ENCODE peak calls at places on chromosome 5, in ten cellular contexts. One of them, this sample, is unnamed.

GRCh38 chr5:96893342-96893741 is 17.0 kb downstream of the ERAP2 start:
- DNase-seq in fibroblast of the aortic adventitia: peak; percentile 79
- DNase-seq in uterus: no peak
- DNase-seq in body of pancreas: no peak
- DNase-seq in AG09319: no peak
- DNase-seq in brain microvascular endothelial cell: peak; percentile 88
- DNase-seq in Calu3: no peak
- DNase-seq in glutamatergic neuron: no peak
- DNase-seq in AG04449: peak; percentile 63
- DNase-seq in fibroblast of mammary gland: peak; percentile 68
- DNase-seq in this sample: peak; percentile 51

GRCh38 chr5:10726179-10726912 is 34.7 kb downstream of the DAP start:
- DNase-seq in AG09319: no peak
- DNase-seq in body of pancreas: no peak
- DNase-seq in fibroblast of mammary gland: peak; percentile 42
- DNase-seq in AG04449: no peak
- DNase-seq in Calu3: no peak
- DNase-seq in fibroblast of the aortic adventitia: no peak
- DNase-seq in brain microvascular endothelial cell: no peak
- DNase-seq in glutamatergic neuron: no peak
- DNase-seq in uterus: no peak
- DNase-seq in this sample: no peak

GRCh38 chr5:37370550-37370863 is 399 bp downstream of the NUP155 start:
- DNase-seq in Calu3: no peak
- DNase-seq in glutamatergic neuron: no peak
- DNase-seq in brain microvascular endothelial cell: no peak
- DNase-seq in body of pancreas: no peak
- DNase-seq in AG09319: no peak
- DNase-seq in uterus: no peak
- DNase-seq in fibroblast of mammary gland: no peak
- DNase-seq in AG04449: no peak
- DNase-seq in fibroblast of the aortic adventitia: no peak
- DNase-seq in this sample: no peak

GRCh38 chr5:105638437-105638836 is 2032.3 kb downstream of the EFNA5 start:
- DNase-seq in brain microvascular endothelial cell: no peak
- DNase-seq in uterus: no peak
- DNase-seq in body of pancreas: no peak
- DNase-seq in Calu3: no peak
- DNase-seq in AG09319: no peak
- DNase-seq in fibroblast of mammary gland: no peak
- DNase-seq in AG04449: no peak
- DNase-seq in glutamatergic neuron: no peak
- DNase-seq in fibroblast of the aortic adventitia: no peak
- DNase-seq in this sample: no peak

GRCh38 chr5:18744990-18745590 is 1110.8 kb downstream of the TAF11L14 start:
- DNase-seq in glutamatergic neuron: no peak
- DNase-seq in body of pancreas: no peak
- DNase-seq in brain microvascular endothelial cell: no peak
- DNase-seq in AG04449: no peak
- DNase-seq in fibroblast of the aortic adventitia: no peak
- DNase-seq in fibroblast of mammary gland: no peak
- DNase-seq in Calu3: peak; percentile 11
- DNase-seq in AG09319: no peak
- DNase-seq in uterus: no peak
- DNase-seq in this sample: no peak

GRCh38 chr5:62206150-62206829 is 99.7 kb upstream of the KIF2A start:
- DNase-seq in glutamatergic neuron: no peak
- DNase-seq in fibroblast of the aortic adventitia: no peak
- DNase-seq in AG04449: no peak
- DNase-seq in body of pancreas: no peak
- DNase-seq in Calu3: peak; percentile 12
- DNase-seq in uterus: no peak
- DNase-seq in AG09319: no peak
- DNase-seq in brain microvascular endothelial cell: peak; percentile 2
- DNase-seq in fibroblast of mammary gland: peak; percentile 5
- DNase-seq in this sample: no peak

GRCh38 chr5:77893225-77893860 is 117.2 kb upstream of the TBCA start:
- DNase-seq in AG04449: peak; percentile 84
- DNase-seq in brain microvascular endothelial cell: peak; percentile 96
- DNase-seq in fibroblast of the aortic adventitia: peak; percentile 96
- DNase-seq in Calu3: peak; percentile 28
- DNase-seq in AG09319: peak; percentile 69
- DNase-seq in glutamatergic neuron: no peak
- DNase-seq in uterus: no peak
- DNase-seq in fibroblast of mammary gland: peak; percentile 99
- DNase-seq in body of pancreas: peak; percentile 44
- DNase-seq in this sample: peak; percentile 96

GRCh38 chr5:60497706-60498500 is 202.1 kb downstream of the DEPDC1B start:
- DNase-seq in glutamatergic neuron: no peak
- DNase-seq in brain microvascular endothelial cell: peak; percentile 87
- DNase-seq in AG09319: no peak
- DNase-seq in fibroblast of the aortic adventitia: peak; percentile 64
- DNase-seq in fibroblast of mammary gland: peak; percentile 49
- DNase-seq in Calu3: no peak
- DNase-seq in uterus: no peak
- DNase-seq in body of pancreas: no peak
- DNase-seq in AG04449: peak; percentile 16
- DNase-seq in this sample: peak; percentile 11

GRCh38 chr5:151679421-151680155 is 7.1 kb downstream of the SPARC start:
- DNase-seq in body of pancreas: no peak
- DNase-seq in AG04449: no peak
- DNase-seq in fibroblast of the aortic adventitia: peak; percentile 49
- DNase-seq in AG09319: no peak
- DNase-seq in glutamatergic neuron: no peak
- DNase-seq in uterus: no peak
- DNase-seq in brain microvascular endothelial cell: no peak
- DNase-seq in Calu3: no peak
- DNase-seq in fibroblast of mammary gland: peak; percentile 56
- DNase-seq in this sample: no peak

GRCh38 chr5:151678146-151678545 is 8.6 kb downstream of the SPARC start:
- DNase-seq in AG09319: no peak
- DNase-seq in uterus: no peak
- DNase-seq in fibroblast of the aortic adventitia: peak; percentile 66
- DNase-seq in brain microvascular endothelial cell: no peak
- DNase-seq in glutamatergic neuron: no peak
- DNase-seq in body of pancreas: no peak
- DNase-seq in fibroblast of mammary gland: peak; percentile 76
- DNase-seq in AG04449: no peak
- DNase-seq in Calu3: no peak
- DNase-seq in this sample: no peak

GRCh38 chr5:151676719-151677118 is 10.0 kb downstream of the SPARC start:
- DNase-seq in fibroblast of the aortic adventitia: peak; percentile 78
- DNase-seq in body of pancreas: no peak
- DNase-seq in glutamatergic neuron: no peak
- DNase-seq in Calu3: no peak
- DNase-seq in uterus: no peak
- DNase-seq in brain microvascular endothelial cell: no peak
- DNase-seq in AG09319: no peak
- DNase-seq in AG04449: no peak
- DNase-seq in fibroblast of mammary gland: no peak
- DNase-seq in this sample: no peak

GRCh38 chr5:151680944-151681427 is 5.7 kb downstream of the SPARC start:
- DNase-seq in uterus: no peak
- DNase-seq in brain microvascular endothelial cell: no peak
- DNase-seq in AG09319: no peak
- DNase-seq in AG04449: no peak
- DNase-seq in fibroblast of the aortic adventitia: peak; percentile 61
- DNase-seq in glutamatergic neuron: no peak
- DNase-seq in Calu3: no peak
- DNase-seq in fibroblast of mammary gland: peak; percentile 60
- DNase-seq in body of pancreas: no peak
- DNase-seq in this sample: no peak

DNA sequence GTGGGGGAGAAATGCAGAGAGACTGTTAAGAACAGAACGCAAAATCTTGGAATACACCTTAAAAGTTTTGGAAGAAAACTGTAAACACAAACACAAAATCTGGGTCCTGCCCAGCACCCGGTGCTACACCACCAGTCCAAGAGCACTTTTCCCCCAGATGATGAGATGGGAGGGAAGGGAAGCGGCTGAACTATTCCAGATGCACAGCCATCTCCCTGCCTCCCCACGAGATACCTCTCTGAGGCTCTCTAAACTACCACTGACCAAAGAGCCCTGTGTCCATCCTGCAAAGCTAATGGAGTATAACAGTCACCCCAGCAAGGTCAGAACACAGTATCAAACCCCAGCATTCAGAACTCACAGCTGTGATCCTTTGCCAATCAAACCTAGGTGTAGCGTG is 8.0 kb downstream of the SPARC start:
- DNase-seq in AG04449: no peak
- DNase-seq in body of pancreas: no peak
- DNase-seq in Calu3: no peak
- DNase-seq in fibroblast of the aortic adventitia: peak; percentile 31
- DNase-seq in glutamatergic neuron: no peak
- DNase-seq in fibroblast of mammary gland: no peak
- DNase-seq in AG09319: no peak
- DNase-seq in uterus: no peak
- DNase-seq in brain microvascular endothelial cell: no peak
- DNase-seq in this sample: no peak
- TF ChIP-seq CTCF in AG04449: no peak
- TF ChIP-seq CTCF in body of pancreas: no peak
- TF ChIP-seq CTCF in Calu3: no peak
- TF ChIP-seq CTCF in fibroblast of the aortic adventitia: no peak
- TF ChIP-seq CTCF in glutamatergic neuron: no peak
- TF ChIP-seq CTCF in fibroblast of mammary gland: no peak
- TF ChIP-seq CTCF in AG09319: no peak
- TF ChIP-seq CTCF in uterus: no peak
- TF ChIP-seq CTCF in brain microvascular endothelial cell: no peak
- TF ChIP-seq CTCF in this sample: no peak

GRCh38 chr5:150211156-150212030 is 21.5 kb downstream of the SLC6A7 start:
- DNase-seq in AG09319: no peak
- DNase-seq in glutamatergic neuron: no peak
- DNase-seq in brain microvascular endothelial cell: no peak
- DNase-seq in Calu3: no peak
- DNase-seq in AG04449: no peak
- DNase-seq in uterus: no peak
- DNase-seq in fibroblast of the aortic adventitia: no peak
- DNase-seq in fibroblast of mammary gland: no peak
- DNase-seq in body of pancreas: no peak
- DNase-seq in this sample: no peak

GRCh38 chr5:150213530-150213929 is 23.7 kb downstream of the SLC6A7 start:
- DNase-seq in AG04449: no peak
- DNase-seq in fibroblast of mammary gland: peak; percentile 96
- DNase-seq in body of pancreas: no peak
- DNase-seq in AG09319: no peak
- DNase-seq in brain microvascular endothelial cell: peak; percentile 28
- DNase-seq in glutamatergic neuron: no peak
- DNase-seq in Calu3: no peak
- DNase-seq in fibroblast of the aortic adventitia: peak; percentile 63
- DNase-seq in uterus: no peak
- DNase-seq in this sample: no peak

GRCh38 chr5:150215978-150216944 is 26.4 kb downstream of the SLC6A7 start:
- DNase-seq in glutamatergic neuron: no peak
- DNase-seq in AG04449: no peak
- DNase-seq in fibroblast of the aortic adventitia: peak; percentile 40
- DNase-seq in fibroblast of mammary gland: peak; percentile 52
- DNase-seq in uterus: no peak
- DNase-seq in AG09319: no peak
- DNase-seq in body of pancreas: no peak
- DNase-seq in Calu3: peak; percentile 31
- DNase-seq in brain microvascular endothelial cell: no peak
- DNase-seq in this sample: no peak

GRCh38 chr5:150217041-150217440 is 27.2 kb downstream of the SLC6A7 start:
- DNase-seq in body of pancreas: no peak
- DNase-seq in uterus: no peak
- DNase-seq in AG04449: no peak
- DNase-seq in Calu3: no peak
- DNase-seq in brain microvascular endothelial cell: no peak
- DNase-seq in fibroblast of the aortic adventitia: no peak
- DNase-seq in fibroblast of mammary gland: no peak
- DNase-seq in glutamatergic neuron: no peak
- DNase-seq in AG09319: no peak
- DNase-seq in this sample: no peak

DNA sequence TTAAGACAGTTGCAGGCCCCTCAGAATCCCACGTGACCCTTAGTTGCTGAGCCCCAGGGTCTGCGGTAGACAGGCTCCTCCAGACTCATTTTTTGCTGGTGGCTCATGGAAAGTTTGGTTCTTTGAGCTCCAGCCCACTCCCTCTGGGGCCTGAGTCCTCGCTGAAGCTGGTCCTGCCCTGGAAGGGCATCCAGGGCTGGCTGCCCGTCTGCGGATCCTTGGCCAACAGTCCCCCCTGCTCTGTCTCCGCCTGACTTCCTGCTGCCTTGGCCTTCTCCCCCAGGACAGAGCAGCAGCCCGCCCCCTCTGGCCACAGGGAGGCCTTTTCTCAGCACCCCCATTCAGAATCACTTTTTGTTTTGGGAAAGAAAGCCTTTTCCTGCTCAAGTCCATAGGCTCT is 24.4 kb downstream of the SLC6A7 start:
- DNase-seq in AG04449: no peak
- DNase-seq in AG09319: no peak
- DNase-seq in brain microvascular endothelial cell: no peak
- DNase-seq in body of pancreas: no peak
- DNase-seq in fibroblast of mammary gland: peak; percentile 95
- DNase-seq in uterus: no peak
- DNase-seq in Calu3: no peak
- DNase-seq in fibroblast of the aortic adventitia: peak; percentile 83
- DNase-seq in glutamatergic neuron: no peak
- DNase-seq in this sample: peak; percentile 16
- TF ChIP-seq CTCF in AG04449: peak; percentile 21
- TF ChIP-seq CTCF in AG09319: peak; percentile 38
- TF ChIP-seq CTCF in brain microvascular endothelial cell: peak; percentile 59
- TF ChIP-seq CTCF in body of pancreas: no peak
- TF ChIP-seq CTCF in fibroblast of mammary gland: peak; percentile 38
- TF ChIP-seq CTCF in uterus: no peak
- TF ChIP-seq CTCF in Calu3: no peak
- TF ChIP-seq CTCF in fibroblast of the aortic adventitia: peak; percentile 60
- TF ChIP-seq CTCF in glutamatergic neuron: no peak
- TF ChIP-seq CTCF in this sample: peak; percentile 65

GRCh38 chr5:147344861-147345260 is 110.0 kb downstream of the STK32A start:
- DNase-seq in brain microvascular endothelial cell: no peak
- DNase-seq in uterus: no peak
- DNase-seq in fibroblast of mammary gland: no peak
- DNase-seq in glutamatergic neuron: no peak
- DNase-seq in Calu3: no peak
- DNase-seq in AG04449: no peak
- DNase-seq in body of pancreas: no peak
- DNase-seq in AG09319: no peak
- DNase-seq in fibroblast of the aortic adventitia: no peak
- DNase-seq in this sample: no peak

GRCh38 chr5:147336871-147337270 is 102.0 kb downstream of the STK32A start:
- DNase-seq in uterus: no peak
- DNase-seq in AG09319: no peak
- DNase-seq in fibroblast of mammary gland: no peak
- DNase-seq in brain microvascular endothelial cell: no peak
- DNase-seq in fibroblast of the aortic adventitia: no peak
- DNase-seq in Calu3: no peak
- DNase-seq in body of pancreas: no peak
- DNase-seq in AG04449: no peak
- DNase-seq in glutamatergic neuron: no peak
- DNase-seq in this sample: no peak

GRCh38 chr5:147341382-147341781 is 106.6 kb downstream of the STK32A start:
- DNase-seq in glutamatergic neuron: no peak
- DNase-seq in fibroblast of the aortic adventitia: no peak
- DNase-seq in fibroblast of mammary gland: no peak
- DNase-seq in AG04449: no peak
- DNase-seq in AG09319: no peak
- DNase-seq in Calu3: no peak
- DNase-seq in body of pancreas: no peak
- DNase-seq in brain microvascular endothelial cell: no peak
- DNase-seq in uterus: no peak
- DNase-seq in this sample: no peak

GRCh38 chr5:147339313-147339712 is 104.5 kb downstream of the STK32A start:
- DNase-seq in fibroblast of mammary gland: no peak
- DNase-seq in fibroblast of the aortic adventitia: no peak
- DNase-seq in body of pancreas: no peak
- DNase-seq in AG09319: no peak
- DNase-seq in uterus: no peak
- DNase-seq in brain microvascular endothelial cell: no peak
- DNase-seq in AG04449: no peak
- DNase-seq in Calu3: no peak
- DNase-seq in glutamatergic neuron: no peak
- DNase-seq in this sample: no peak
- TF ChIP-seq CTCF in fibroblast of mammary gland: no peak
- TF ChIP-seq CTCF in fibroblast of the aortic adventitia: no peak
- TF ChIP-seq CTCF in body of pancreas: no peak
- TF ChIP-seq CTCF in AG09319: no peak
- TF ChIP-seq CTCF in uterus: no peak
- TF ChIP-seq CTCF in brain microvascular endothelial cell: peak; percentile 13
- TF ChIP-seq CTCF in AG04449: no peak
- TF ChIP-seq CTCF in Calu3: no peak
- TF ChIP-seq CTCF in glutamatergic neuron: no peak
- TF ChIP-seq CTCF in this sample: peak; percentile 38

GRCh38 chr5:95646569-95647330 is at the start of gene RFESD:
- DNase-seq in fibroblast of the aortic adventitia: peak; percentile 90
- DNase-seq in brain microvascular endothelial cell: peak; percentile 96
- DNase-seq in glutamatergic neuron: peak; percentile 97
- DNase-seq in AG04449: peak; percentile 58
- DNase-seq in uterus: peak; percentile 98
- DNase-seq in body of pancreas: peak; percentile 100
- DNase-seq in fibroblast of mammary gland: peak; percentile 96
- DNase-seq in Calu3: peak; percentile 100
- DNase-seq in AG09319: peak; percentile 91
- DNase-seq in this sample: peak; percentile 96
- TF ChIP-seq CTCF in fibroblast of the aortic adventitia: peak; percentile 29
- TF ChIP-seq CTCF in brain microvascular endothelial cell: peak; percentile 41
- TF ChIP-seq CTCF in glutamatergic neuron: peak; percentile 17
- TF ChIP-seq CTCF in AG04449: peak; percentile 18
- TF ChIP-seq CTCF in uterus: no peak
- TF ChIP-seq CTCF in body of pancreas: peak; percentile 24
- TF ChIP-seq CTCF in fibroblast of mammary gland: no peak
- TF ChIP-seq CTCF in Calu3: peak; percentile 47
- TF ChIP-seq CTCF in AG09319: peak; percentile 1
- TF ChIP-seq CTCF in this sample: peak; percentile 48